ENCODE peak calls at places on chromosome X, in four cellular contexts. I, N, K and B are unnamed samples.

GRCh38 chrX:153477039-153477438 is 6.7 kb upstream of the HAUS7 start:
- DNase-seq in I (no peak), K (no peak), N (peak; percentile 66), B (no peak)

GRCh38 chrX:48617542-48618340 is 20.4 kb downstream of the WDR13 start:
- DNase-seq in K (no peak), N (peak; percentile 33), I (no peak), B (no peak)

GRCh38 chrX:21158678-21159077 is 215.5 kb upstream of the CNKSR2 start:
- DNase-seq in N (no peak), I (no peak), K (no peak), B (no peak)

GRCh38 chrX:24023972-24024664 is 2.9 kb downstream of the KLHL15 start:
- DNase-seq in N (peak; percentile 52), I (peak; percentile 28), K (no peak), B (peak; percentile 8)

GRCh38 chrX:51215266-51215665 is 117.4 kb upstream of the NUDT10 start:
- DNase-seq in I (peak; percentile 25), N (no peak), K (peak; percentile 0), B (no peak)

GRCh38 chrX:30618160-30618765 is 35.0 kb upstream of the GK start:
- DNase-seq in K (no peak), I (no peak), N (peak; percentile 9), B (no peak)

GRCh38 chrX:16797358-16797757 is 11.1 kb downstream of the TXLNG start:
- DNase-seq in I (no peak), N (peak; percentile 68), K (no peak), B (no peak)

GRCh38 chrX:42818151-42818921 is 40.4 kb upstream of the PPP1R2C start:
- DNase-seq in I (peak; percentile 54), K (no peak), N (no peak), B (no peak)

GRCh38 chrX:129534816-129535578 is 5.1 kb upstream of the OCRL start:
- DNase-seq in I (no peak), N (peak; percentile 70), K (no peak), B (peak; percentile 50)

GRCh38 chrX:48458711-48459110 is 11.3 kb downstream of the SLC38A5 start:
- DNase-seq in K (no peak), I (no peak), N (no peak), B (no peak)

GRCh38 chrX:124033821-124034220 is 72.3 kb downstream of the STAG2 start:
- DNase-seq in I (no peak), K (no peak), N (peak; percentile 58), B (peak; percentile 39)

GRCh38 chrX:119755981-119756533 is 2.3 kb upstream of the SOWAHD start:
- DNase-seq in K (peak; percentile 14), N (no peak), I (no peak), B (no peak)

GRCh38 chrX:22748093-22748999 is 251.4 kb upstream of the DDX53 start:
- DNase-seq in I (peak; percentile 68), K (peak; percentile 13), N (peak; percentile 55), B (peak; percentile 25)

GRCh38 chrX:99394450-99394849 is 1015.6 kb downstream of the PCDH19 start:
- DNase-seq in I (peak; percentile 28), N (no peak), K (peak; percentile 5), B (no peak)

GRCh38 chrX:13001961-13002671 is 27.2 kb downstream of the TMSB4X start:
- DNase-seq in N (peak; percentile 32), I (no peak), K (no peak), B (peak; percentile 89)
- H3K9ac ChIP-seq in N (no peak overlapping the region), I (no peak overlapping the region), K (no peak overlapping the region), B (no peak overlapping the region)

DNA sequence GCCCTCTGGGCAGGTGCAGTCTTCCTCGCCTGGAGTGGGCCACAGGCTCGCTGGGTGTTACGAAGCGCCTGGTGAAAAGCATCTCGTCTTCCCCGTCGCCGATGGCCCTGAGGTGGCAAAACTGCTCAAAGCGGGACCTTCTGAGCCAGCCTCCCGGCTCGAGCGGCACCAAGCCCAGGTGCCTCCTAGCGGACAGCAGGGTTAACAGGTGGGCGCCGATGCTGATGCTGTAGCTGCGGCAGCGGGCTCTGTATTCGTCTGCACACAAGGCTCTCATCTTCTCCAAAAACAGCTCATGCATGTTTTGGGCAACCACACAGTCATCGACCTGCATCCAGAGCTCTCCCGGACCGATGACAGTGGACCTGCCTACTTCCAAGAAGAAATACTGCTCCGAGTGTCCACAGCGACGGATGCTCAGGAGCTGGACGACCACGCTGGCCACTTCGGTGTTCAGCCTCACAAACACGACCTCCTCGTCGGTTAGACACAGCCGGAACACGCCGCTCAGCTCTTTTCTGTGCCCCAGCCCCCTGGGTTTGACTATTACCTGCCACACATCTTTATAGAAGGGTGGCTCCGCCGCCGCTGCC is 1.2 kb downstream of the IRS4 start:
- DNase-seq in K (no peak), I (peak; percentile 60), N (no peak), B (no peak)
- TF ChIP-seq EZH2 in K (no peak), I (no peak), N (no peak), B (peak; percentile 40)

DNA sequence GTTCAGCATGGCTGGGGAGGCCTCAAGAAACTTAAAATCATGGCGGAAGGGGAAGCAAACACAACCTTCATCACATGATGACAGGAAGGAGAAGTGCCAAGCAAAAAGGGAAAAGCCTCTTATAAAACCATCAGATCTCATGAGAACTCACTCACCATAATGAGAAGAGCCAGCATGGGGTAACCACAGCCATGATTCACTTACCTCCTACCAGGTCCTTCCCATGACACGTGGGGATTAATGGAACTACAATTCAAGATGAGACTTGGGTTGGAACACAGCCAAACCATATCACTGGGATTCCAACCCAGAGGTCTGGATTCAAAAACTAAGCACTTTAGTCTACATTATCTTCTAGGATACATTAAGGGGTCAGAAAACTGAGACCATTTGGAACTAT is 609.6 kb upstream of the SPANXN1 start:
- DNase-seq in N (no peak), K (no peak), I (no peak), B (peak; percentile 55)
- H3K4me1 ChIP-seq in N (no peaks in the 10 kb centered on the region), K (no peaks in the 10 kb centered on the region), I (no peaks in the 10 kb centered on the region), B (no peaks in the 10 kb centered on the region)

GRCh38 chrX:110087485-110088356 is 84.8 kb downstream of the TMEM164 start:
- DNase-seq in I (no peak), K (no peak), N (peak; percentile 90), B (peak; percentile 94)
- H3K9ac ChIP-seq in I (no peak overlapping the region), K (no peak overlapping the region), N (peak overlapping the region; percentile 87), B (peak overlapping the region; percentile 87)

GRCh38 chrX:100410901-100411801 is 1.1 kb upstream of the PCDH19 start:
- DNase-seq in N (peak; percentile 18), K (no peak), I (peak; percentile 47), B (no peak)
- TF ChIP-seq EZH2 in N (peak; percentile 80), K (no peak), I (no peak), B (no peak)